ENCODE peak calls at places on chromosomes 12 and 14, in eight cellular contexts. S, Q, I, O, F, U, H and K are unnamed samples.

GRCh38 chr12:132189378-132190011 is 45.2 kb downstream of the NOC4L start:
- DNase-seq in S (peak; percentile 62), Q (peak; percentile 56), I (peak; percentile 95), O (peak; percentile 82), F (peak; percentile 90), U (peak; percentile 78), H (peak; percentile 91), K (peak; percentile 85)

GRCh38 chr14:73526036-73526984 is 10.6 kb upstream of the ACOT1 start:
- DNase-seq in S (no peak), Q (no peak), I (no peak), O (no peak), F (no peak), U (no peak), H (peak; percentile 90), K (peak; percentile 13)

GRCh38 chr14:49641697-49642129 is 6.7 kb upstream of the DNAAF2 start:
- DNase-seq in S (no peak), Q (no peak), I (no peak), O (no peak), F (no peak), U (no peak), H (peak; percentile 44), K (peak; percentile 27)

GRCh38 chr12:52494518-52494917 is 1.5 kb upstream of the KRT6A start:
- DNase-seq in S (no peak), Q (no peak), I (no peak), O (no peak), F (peak; percentile 95), U (no peak), H (no peak), K (peak; percentile 87)

GRCh38 chr12:117404940-117405339 is 43.5 kb upstream of the NOS1 start:
- DNase-seq in S (no peak), Q (no peak), I (no peak), O (no peak), F (no peak), U (no peak), H (no peak), K (no peak)

GRCh38 chr12:30823764-30824163 is 69.0 kb upstream of the CAPRIN2 start:
- DNase-seq in S (no peak), Q (no peak), I (no peak), O (no peak), F (no peak), U (no peak), H (no peak), K (no peak)

GRCh38 chr12:118175823-118176447 is 40.0 kb downstream of the PEBP1 start:
- DNase-seq in S (no peak), Q (no peak), I (no peak), O (no peak), F (no peak), U (no peak), H (no peak), K (no peak)

GRCh38 chr14:30608533-30609006 is 13.5 kb upstream of the SCFD1 start:
- DNase-seq in S (no peak), Q (no peak), I (no peak), O (no peak), F (peak; percentile 66), U (no peak), H (peak; percentile 24), K (peak; percentile 43)

GRCh38 chr12:26239508-26240328 is 44.3 kb downstream of the SSPN start:
- DNase-seq in S (no peak), Q (peak; percentile 36), I (no peak), O (peak; percentile 59), F (peak; percentile 98), U (peak; percentile 92), H (peak; percentile 99), K (peak; percentile 99)

GRCh38 chr12:69534389-69534822 is 50.9 kb upstream of the CCT2 start:
- DNase-seq in S (no peak), Q (peak; percentile 98), I (peak; percentile 40), O (peak; percentile 48), F (peak; percentile 99), U (peak; percentile 74), H (peak; percentile 94), K (peak; percentile 99)

GRCh38 chr12:25388216-25388615 is 137.5 kb upstream of the KRAS start:
- DNase-seq in S (no peak), Q (no peak), I (peak; percentile 58), O (no peak), F (no peak), U (no peak), H (no peak), K (no peak)

GRCh38 chr12:122849352-122850047 is 14.2 kb downstream of the HIP1R start:
- DNase-seq in S (no peak), Q (no peak), I (no peak), O (peak; percentile 75), F (no peak), U (peak; percentile 86), H (no peak), K (no peak)

GRCh38 chr12:51322452-51322851 is 1.5 kb downstream of the BIN2 start:
- DNase-seq in S (no peak), Q (no peak), I (peak; percentile 50), O (no peak), F (no peak), U (no peak), H (no peak), K (no peak)

GRCh38 chr14:104687601-104688504 is 1.6 kb upstream of the INF2 start:
- DNase-seq in S (peak; percentile 53), Q (no peak), I (no peak), O (no peak), F (peak; percentile 66), U (no peak), H (peak; percentile 78), K (peak; percentile 46)